ENCODE peak calls at places on chromosomes 2 and 18, in four cellular contexts. Z is gastrocnemius medialis, N is OCI-LY7, C is GM23248. G is an unnamed sample.

GRCh38 chr2:29405266-29405665 is 290.1 kb downstream of the CLIP4 start:
- DNase-seq in Z (no peak), C (no peak), N (no peak), G (no peak)

GRCh38 chr18:58592223-58593214 is 36.4 kb downstream of the ALPK2 start:
- DNase-seq in Z (no peak), N (no peak), C (no peak), G (no peak)

GRCh38 chr2:173991857-173992588 is 26.9 kb upstream of the SP3 start:
- DNase-seq in N (no peak), Z (no peak), C (peak), G (peak)

GRCh38 chr2:167140767-167141166 is 252.5 kb downstream of the XIRP2 start:
- DNase-seq in N (no peak), C (peak), Z (peak), G (peak)

GRCh38 chr2:116819355-116819754 is 995.1 kb upstream of the DDX18 start:
- DNase-seq in Z (no peak), N (no peak), C (no peak), G (no peak)

GRCh38 chr2:71496156-71496770 is 42.9 kb downstream of the DYSF start:
- DNase-seq in Z (no peak), N (no peak), C (no peak), G (no peak)

GRCh38 chr2:1422716-1423285 is 9.5 kb downstream of the TPO start:
- DNase-seq in Z (no peak), N (no peak), C (no peak), G (no peak)

GRCh38 chr2:159971365-159972122 is 90.9 kb downstream of the PLA2R1 start:
- DNase-seq in Z (no peak), C (no peak), N (peak), G (no peak)

GRCh38 chr2:61272421-61273070 is 110.6 kb downstream of the C2orf74 start:
- DNase-seq in C (peak), Z (no peak), N (no peak), G (peak)

GRCh38 chr18:36387296-36387695 is 89.8 kb downstream of the FHOD3 start:
- DNase-seq in N (no peak), Z (no peak), C (no peak), G (no peak)

GRCh38 chr2:157329524-157329923 is 3.9 kb upstream of the ERMN start:
- DNase-seq in C (no peak), Z (no peak), N (no peak), G (no peak)

GRCh38 chr2:55581435-55581834 is 36.0 kb downstream of the PPP4R3B start:
- DNase-seq in C (peak), N (no peak), Z (no peak), G (no peak)

GRCh38 chr2:128395640-128396499 is 77.2 kb upstream of the HS6ST1 start:
- DNase-seq in N (no peak), C (no peak), Z (no peak), G (peak)

GRCh38 chr18:36338420-36338933 is 41.0 kb downstream of the FHOD3 start:
- DNase-seq in Z (no peak), C (no peak), N (no peak), G (peak)

GRCh38 chr2:10240911-10241610 is 61.6 kb upstream of the HPCAL1 start:
- DNase-seq in N (no peak), Z (no peak), C (no peak), G (no peak)

GRCh38 chr2:182716665-182716990 is 571 bp downstream of the DNAJC10 start:
- DNase-seq in Z (no peak), C (no peak), N (no peak), G (no peak)

GRCh38 chr2:190929919-190930318 is 49.3 kb downstream of the GLS start:
- DNase-seq in N (no peak), Z (no peak), C (peak), G (no peak)

GRCh38 chr2:9699139-9699823 is 68.5 kb upstream of the YWHAQ start:
- DNase-seq in C (peak), N (no peak), Z (no peak), G (peak)

GRCh38 chr2:179104736-179105135 is 54.8 kb upstream of the CCDC141 start:
- DNase-seq in Z (no peak), C (peak), N (no peak), G (peak)

GRCh38 chr2:71385008-71385407 is 53.4 kb downstream of the ZNF638 start:
- DNase-seq in C (peak), Z (no peak), N (no peak), G (peak)

GRCh38 chr18:45626330-45627203 is 11.3 kb downstream of the SLC14A2 start:
- DNase-seq in N (no peak), C (peak), Z (no peak), G (peak)

GRCh38 chr2:12847694-12848093 is 131.0 kb downstream of the TRIB2 start:
- DNase-seq in Z (no peak), C (no peak), N (no peak), G (no peak)

GRCh38 chr2:26144953-26145680 is 27.8 kb upstream of the GAREM2 start:
- DNase-seq in C (peak), Z (no peak), N (peak), G (peak)

GRCh38 chr2:188382107-188382506 is 90.4 kb downstream of the GULP1 start:
- DNase-seq in N (no peak), C (peak), Z (no peak), G (peak)

GRCh38 chr2:109454304-109454703 is 159.5 kb downstream of the SEPTIN10 start:
- DNase-seq in C (no peak), Z (no peak), N (no peak), G (no peak)

GRCh38 chr2:109339519-109339991 is 210.6 kb downstream of the SH3RF3 start:
- DNase-seq in C (peak), N (no peak), Z (no peak), G (peak)

GRCh38 chr2:64945973-64946736 is 43.0 kb upstream of the SLC1A4 start:
- DNase-seq in Z (no peak), N (peak), C (no peak), G (no peak)

GRCh38 chr2:234842753-234843152 is 109.1 kb upstream of the SH3BP4 start:
- DNase-seq in Z (no peak), N (no peak), C (no peak), G (no peak)

GRCh38 chr2:240060977-240061591 is 7.8 kb upstream of the OR6B3 start:
- DNase-seq in Z (no peak), C (peak), N (peak), G (peak)

GRCh38 chr18:72543362-72544055 is 633 bp downstream of the CBLN2 start:
- DNase-seq in C (peak), Z (no peak), N (no peak), G (no peak)

GRCh38 chr2:202337706-202338346 is 38.3 kb upstream of the BMPR2 start:
- DNase-seq in N (no peak), Z (no peak), C (no peak), G (no peak)

GRCh38 chr2:203396667-203397066 is 68.5 kb downstream of the ABI2 start:
- DNase-seq in N (no peak), Z (no peak), C (no peak), G (no peak)

GRCh38 chr18:47919916-47920315 is 10.5 kb downstream of the SMAD2 start:
- DNase-seq in Z (no peak), C (no peak), N (no peak), G (no peak)

GRCh38 chr2:63553049-63553448 is 35.2 kb downstream of the WDPCP start:
- DNase-seq in Z (no peak), C (no peak), N (no peak), G (peak)

GRCh38 chr2:221969087-221969829 is 329.5 kb downstream of the PAX3 start:
- DNase-seq in Z (no peak), C (peak), N (peak), G (peak)

GRCh38 chr18:79792096-79792987 is 5.4 kb upstream of the KCNG2 start:
- DNase-seq in N (no peak), Z (no peak), C (no peak), G (no peak)

DNA sequence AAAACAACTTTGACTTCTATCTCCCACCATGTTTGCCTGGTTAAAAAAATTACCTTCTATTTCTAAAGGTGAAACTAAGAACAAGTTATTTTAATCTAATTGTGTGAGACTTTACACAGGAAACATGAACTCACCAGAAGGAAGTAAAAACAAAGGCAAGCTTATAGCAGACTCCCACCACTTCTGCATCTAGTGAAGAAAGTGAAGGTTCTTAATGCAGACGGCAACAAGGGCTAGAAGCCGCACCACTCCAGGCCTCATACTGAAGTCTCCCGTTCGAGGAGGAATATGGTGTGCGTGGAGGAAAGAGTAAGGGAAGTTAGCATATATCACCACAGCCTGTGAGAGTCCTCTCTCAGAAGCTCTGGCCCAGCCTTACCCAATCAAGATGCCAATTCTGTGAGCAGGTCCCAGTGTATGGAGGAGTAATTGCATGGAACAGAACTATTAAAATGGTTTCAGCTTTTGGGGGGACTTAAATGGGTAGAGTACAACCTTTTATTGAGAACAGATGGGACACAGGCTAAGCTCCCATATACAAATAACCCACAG is 958.7 kb downstream of the BCL11A start:
- DNase-seq in N (no peak), C (no peak), Z (no peak), G (no peak)
- H3K4me3 ChIP-seq in N (no peak), C (no peak), Z (no peak), G (no peak)

GRCh38 chr2:74836675-74837401 is 2.9 kb downstream of the HK2 start:
- DNase-seq in Z (no peak), N (no peak), C (peak), G (no peak)
- H3K4me3 ChIP-seq in Z (no peak), N (peak), C (peak), G (peak)

GRCh38 chr2:72782520-72782919 is 43.3 kb downstream of the EXOC6B start:
- DNase-seq in N (no peak), Z (no peak), C (no peak), G (no peak)
- H3K4me3 ChIP-seq in N (no peak), Z (no peak), C (no peak), G (no peak)

GRCh38 chr2:213148572-213149331 is 2.7 kb downstream of the IKZF2 start:
- DNase-seq in Z (no peak), C (peak), N (peak), G (no peak)
- H3K4me3 ChIP-seq in Z (peak), C (peak), N (peak), G (peak)